ENCODE peak calls at places on chromosomes 13 and 19, in ten cellular contexts. E is GM04504; M is stimulated activated naive CD4-positive, alpha-beta T cell; U is KBM-7; G is AG09319; R is omental fat pad; I is T follicular helper cell; K is DMS153; W is left colon; T is stimulated activated CD8-positive, alpha-beta memory T cell treated with anti-CD3 and anti-CD28 coated beads, Interleukin-7, amount 100 ng/mL, for 4 hours. S is an unnamed sample.

GRCh38 chr13:73171926-73172325 is 113.1 kb downstream of the KLF5 start:
- DNase-seq in W (no peak), T (no peak), K (no peak), I (no peak), G (no peak), R (no peak), U (no peak), M (no peak), E (no peak), S (no peak)

GRCh38 chr19:18384775-18385174 is 1.2 kb upstream of the GDF15 start:
- DNase-seq in I (no peak), K (no peak), G (no peak), U (no peak), T (no peak), W (no peak), R (no peak), E (no peak), M (no peak), S (no peak)

GRCh38 chr13:67408823-67409222 is 178.7 kb upstream of the PCDH9 start:
- DNase-seq in E (no peak), U (no peak), W (no peak), G (no peak), R (no peak), M (no peak), I (no peak), K (no peak), T (no peak), S (no peak)

GRCh38 chr19:49894879-49895565 is 1.7 kb downstream of the IL4I1 start:
- DNase-seq in I (no peak), R (no peak), G (no peak), U (no peak), T (no peak), K (no peak), W (no peak), E (no peak), M (no peak), S (no peak)

GRCh38 chr19:47228168-47228936 is 2.6 kb downstream of the BBC3 start:
- DNase-seq in T (peak; percentile 37), U (peak; percentile 80), W (peak; percentile 68), I (peak; percentile 22), G (no peak), K (peak; percentile 11), M (peak; percentile 17), E (no peak), R (no peak), S (no peak)

GRCh38 chr13:87398047-87398446 is 273.1 kb upstream of the SLITRK5 start:
- DNase-seq in W (no peak), I (no peak), R (no peak), U (no peak), T (no peak), G (no peak), M (no peak), K (no peak), E (no peak), S (no peak)

GRCh38 chr13:80048802-80049201 is 292.1 kb downstream of the SPRY2 start:
- DNase-seq in K (peak; percentile 86), R (peak; percentile 63), W (peak; percentile 40), M (no peak), U (peak; percentile 96), I (no peak), G (peak; percentile 78), E (peak; percentile 93), T (peak; percentile 58), S (peak; percentile 98)

GRCh38 chr13:91346848-91347211 is 657 bp upstream of the MIR17HG start:
- DNase-seq in U (peak; percentile 79), K (peak; percentile 30), M (peak; percentile 12), E (no peak), I (peak; percentile 21), G (no peak), W (peak; percentile 36), T (peak; percentile 38), R (no peak), S (peak; percentile 57)

GRCh38 chr19:33110201-33110910 is 21.6 kb upstream of the WDR88 start:
- DNase-seq in E (no peak), W (no peak), I (no peak), R (no peak), K (no peak), M (no peak), T (no peak), U (no peak), G (no peak), S (no peak)

GRCh38 chr13:113851826-113852535 is 11.9 kb downstream of the GAS6 start:
- DNase-seq in E (no peak), M (no peak), K (no peak), W (no peak), T (no peak), G (no peak), R (peak; percentile 16), I (no peak), U (no peak), S (no peak)

GRCh38 chr19:15534957-15535864 is 26.9 kb downstream of the CYP4F22 start:
- DNase-seq in T (peak; percentile 21), M (no peak), U (no peak), R (no peak), K (no peak), E (no peak), G (no peak), I (no peak), W (no peak), S (no peak)

GRCh38 chr13:69999875-70000274 is 107.8 kb upstream of the ATXN8OS start:
- DNase-seq in W (no peak), M (no peak), T (no peak), K (no peak), U (no peak), G (no peak), E (no peak), R (no peak), I (no peak), S (no peak)

GRCh38 chr13:52164989-52165388 is 5.6 kb upstream of the NEK3 start:
- DNase-seq in E (no peak), K (no peak), M (no peak), R (no peak), I (no peak), T (no peak), G (no peak), U (no peak), W (no peak), S (no peak)

GRCh38 chr13:48978942-48979601 is 3.4 kb downstream of the FNDC3A start:
- DNase-seq in K (no peak), G (no peak), I (no peak), T (no peak), M (no peak), E (no peak), U (no peak), R (no peak), W (no peak), S (peak; percentile 20)

GRCh38 chr19:13951799-13952153 is 533 bp upstream of the DCAF15 start:
- DNase-seq in K (no peak), E (no peak), R (no peak), I (no peak), U (no peak), G (no peak), M (no peak), W (no peak), T (no peak), S (peak; percentile 65)

GRCh38 chr19:8601796-8602195 is 8.7 kb downstream of the ADAMTS10 start:
- DNase-seq in R (no peak), W (no peak), U (no peak), E (no peak), I (no peak), G (no peak), T (no peak), M (no peak), K (no peak), S (no peak)

GRCh38 chr19:30225615-30226463 is 146.3 kb upstream of the ZNF536 start:
- DNase-seq in W (no peak), E (no peak), T (no peak), K (no peak), U (no peak), M (no peak), R (no peak), G (no peak), I (no peak), S (no peak)

GRCh38 chr13:110258876-110259631 is 47.9 kb downstream of the COL4A1 start:
- DNase-seq in I (no peak), G (no peak), T (no peak), M (no peak), R (no peak), W (no peak), U (no peak), K (no peak), E (no peak), S (no peak)

GRCh38 chr13:46565808-46566750 is 13.1 kb downstream of the LRCH1 start:
- DNase-seq in I (no peak), W (no peak), G (no peak), U (no peak), M (no peak), R (no peak), E (no peak), T (no peak), K (no peak), S (no peak)